ENCODE peak calls at places on chromosomes 7 and 10, in five cellular contexts. P, E, S, Y and N are unnamed samples.

GRCh38 chr10:58267713-58268453 is at the start of gene IPMK:
- DNase-seq in P (peak; percentile 79), E (peak; percentile 66), S (peak; percentile 91), Y (peak; percentile 84), N (peak; percentile 93)

GRCh38 chr7:115052706-115053105 is 130.8 kb downstream of the MDFIC start:
- DNase-seq in P (no peak), E (no peak), S (no peak), Y (no peak), N (no peak)

GRCh38 chr7:114414151-114415053 is at the start of gene FOXP2:
- DNase-seq in P (peak; percentile 48), E (no peak), S (no peak), Y (peak; percentile 3), N (no peak)

GRCh38 chr7:98963305-98963704 is 85.0 kb downstream of the TRRAP start:
- DNase-seq in P (no peak), E (no peak), S (no peak), Y (no peak), N (no peak)

GRCh38 chr7:152553671-152554317 is 118.0 kb upstream of the KMT2C start:
- DNase-seq in P (no peak), E (no peak), S (peak; percentile 73), Y (no peak), N (no peak)

GRCh38 chr10:108250954-108251620 is 1086.6 kb upstream of the SORCS1 start:
- DNase-seq in P (no peak), E (no peak), S (no peak), Y (no peak), N (no peak)

GRCh38 chr10:52561322-52561721 is 211.3 kb downstream of the MBL2 start:
- DNase-seq in P (no peak), E (no peak), S (no peak), Y (no peak), N (no peak)

GRCh38 chr7:2128601-2129375 is 104.0 kb downstream of the MAD1L1 start:
- DNase-seq in P (no peak), E (no peak), S (no peak), Y (no peak), N (no peak)

GRCh38 chr7:141744131-141744530 is 6.0 kb downstream of the SSBP1 start:
- DNase-seq in P (peak; percentile 6), E (no peak), S (no peak), Y (no peak), N (no peak)

GRCh38 chr7:51350195-51350896 is 33.7 kb upstream of the COBL start:
- DNase-seq in P (no peak), E (peak; percentile 10), S (no peak), Y (peak; percentile 33), N (no peak)

GRCh38 chr10:49113741-49114141 is 1.6 kb downstream of the VSTM4 start:
- DNase-seq in P (peak; percentile 47), E (no peak), S (no peak), Y (no peak), N (peak; percentile 27)

GRCh38 chr7:134948736-134949135 is 37.6 kb upstream of the AGBL3 start:
- DNase-seq in P (peak; percentile 37), E (no peak), S (no peak), Y (no peak), N (no peak)

GRCh38 chr7:50793947-50794570 is 11.4 kb upstream of the GRB10 start:
- DNase-seq in P (no peak), E (no peak), S (no peak), Y (no peak), N (no peak)

GRCh38 chr10:127399635-127400034 is 149.5 kb upstream of the NPS start:
- DNase-seq in P (no peak), E (no peak), S (no peak), Y (no peak), N (no peak)

GRCh38 chr10:397321-398068 is 262.2 kb downstream of the ZMYND11 start:
- DNase-seq in P (no peak), E (no peak), S (no peak), Y (no peak), N (no peak)

GRCh38 chr7:56493196-56493595 is 377.0 kb upstream of the NUPR2 start:
- DNase-seq in P (no peak), E (no peak), S (no peak), Y (no peak), N (no peak)

GRCh38 chr10:44974082-44974627 is 4.5 kb downstream of the DEPP1 start:
- DNase-seq in P (no peak), E (no peak), S (no peak), Y (no peak), N (no peak)

GRCh38 chr7:153258686-153259085 is 499.1 kb downstream of the ACTR3B start:
- DNase-seq in P (no peak), E (no peak), S (no peak), Y (no peak), N (no peak)

GRCh38 chr7:92833024-92833765 is 3.2 kb downstream of the CDK6 start:
- DNase-seq in P (peak; percentile 74), E (peak; percentile 58), S (peak; percentile 37), Y (peak; percentile 77), N (peak; percentile 95)

GRCh38 chr7:1668486-1668931 is 1.6 kb upstream of the ELFN1 start:
- DNase-seq in P (no peak), E (peak; percentile 46), S (no peak), Y (no peak), N (peak; percentile 66)

GRCh38 chr7:150955519-150956394 is 22.4 kb downstream of the KCNH2 start:
- DNase-seq in P (peak; percentile 15), E (no peak), S (peak; percentile 99), Y (no peak), N (no peak)

GRCh38 chr7:74429153-74429747 is 24.5 kb upstream of the GTF2IRD1 start:
- DNase-seq in P (peak; percentile 75), E (no peak), S (no peak), Y (no peak), N (peak; percentile 73)

GRCh38 chr10:112184052-112184371 is 447 bp upstream of the GPAM start:
- DNase-seq in P (no peak), E (no peak), S (no peak), Y (no peak), N (no peak)

GRCh38 chr10:16521311-16522016 is at the start of gene C1QL3:
- DNase-seq in P (peak; percentile 21), E (no peak), S (no peak), Y (no peak), N (no peak)

GRCh38 chr7:113197274-113197673 is 78.9 kb upstream of the SMIM30 start:
- DNase-seq in P (peak; percentile 91), E (no peak), S (no peak), Y (no peak), N (no peak)

GRCh38 chr7:24917510-24918239 is 62.3 kb downstream of the OSBPL3 start:
- DNase-seq in P (peak; percentile 90), E (no peak), S (no peak), Y (no peak), N (no peak)

GRCh38 chr10:14200645-14201534 is 129.8 kb downstream of the FRMD4A start:
- DNase-seq in P (peak; percentile 9), E (no peak), S (peak; percentile 24), Y (no peak), N (no peak)

GRCh38 chr10:87036623-87037022 is 16.5 kb downstream of the FAM25A start:
- DNase-seq in P (no peak), E (no peak), S (no peak), Y (no peak), N (no peak)

DNA sequence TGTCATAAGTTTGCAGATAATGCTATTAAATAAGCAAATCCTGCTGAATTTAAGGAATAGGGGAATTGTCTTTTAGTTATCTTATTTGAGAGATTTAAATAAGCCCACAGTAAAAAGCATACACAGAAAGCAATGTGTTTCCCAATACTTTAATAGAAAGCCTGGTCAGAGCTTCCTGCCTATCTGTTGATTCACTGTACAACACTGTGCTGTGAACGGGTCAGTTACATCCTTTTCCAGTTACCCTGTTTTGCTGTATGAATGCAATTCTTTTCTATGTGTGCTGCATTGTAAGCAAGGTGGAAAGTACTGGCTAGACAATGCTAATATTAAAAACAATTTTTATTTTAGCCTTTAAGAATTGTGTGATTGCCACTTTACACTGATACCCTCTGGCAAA is 81.2 kb downstream of the ANKRD7 start:
- DNase-seq in P (no peak), E (no peak), S (no peak), Y (no peak), N (no peak)
- TF ChIP-seq MAFK in P (no peak), E (no peak), S (no peak), Y (no peak), N (no peak)

GRCh38 chr10:71229726-71230655 is 17.6 kb downstream of the UNC5B start:
- DNase-seq in P (no peak), E (no peak), S (no peak), Y (no peak), N (no peak)
- TF ChIP-seq MAFK in P (no peak), E (no peak), S (no peak), Y (no peak), N (no peak)

DNA sequence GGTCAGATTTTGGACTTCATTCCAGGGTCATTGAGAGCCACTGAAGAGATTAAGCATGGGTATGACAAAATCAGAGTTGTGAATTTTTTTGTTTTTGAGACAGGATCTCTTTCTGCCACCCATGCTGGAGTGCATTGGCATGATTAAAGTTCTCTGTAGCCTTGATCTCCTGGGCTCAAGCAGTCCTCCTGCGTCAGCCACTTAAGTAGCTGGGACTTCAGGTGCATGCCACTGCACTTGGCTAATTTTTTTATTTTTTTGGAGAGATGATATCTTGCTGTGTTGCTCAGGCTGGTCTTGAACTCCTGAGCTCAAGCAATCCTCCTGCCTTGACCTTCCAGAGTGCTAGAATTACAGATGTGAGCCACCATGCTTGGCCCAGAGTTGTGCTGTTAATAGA is 52.5 kb upstream of the GLCCI1 start:
- DNase-seq in P (no peak), E (no peak), S (no peak), Y (no peak), N (no peak)
- TF ChIP-seq MAFK in P (no peak), E (no peak), S (no peak), Y (no peak), N (no peak)

GRCh38 chr10:89575037-89575436 is 39.6 kb upstream of the SLC16A12 start:
- DNase-seq in P (peak; percentile 17), E (no peak), S (no peak), Y (no peak), N (no peak)

GRCh38 chr10:89576696-89577095 is 41.3 kb upstream of the SLC16A12 start:
- DNase-seq in P (no peak), E (no peak), S (no peak), Y (no peak), N (no peak)

GRCh38 chr10:89580243-89580642 is 44.8 kb upstream of the SLC16A12 start:
- DNase-seq in P (no peak), E (no peak), S (no peak), Y (no peak), N (no peak)

GRCh38 chr10:89574348-89574747 is 39.0 kb upstream of the SLC16A12 start:
- DNase-seq in P (no peak), E (no peak), S (no peak), Y (peak; percentile 48), N (no peak)

GRCh38 chr10:89576022-89576421 is 40.6 kb upstream of the SLC16A12 start:
- DNase-seq in P (no peak), E (no peak), S (no peak), Y (no peak), N (no peak)
- TF ChIP-seq MAFK in P (no peak), E (no peak), S (no peak), Y (no peak), N (no peak)

GRCh38 chr10:77905086-77905735 is 21.3 kb downstream of the DLG5 start:
- DNase-seq in P (no peak), E (no peak), S (no peak), Y (no peak), N (no peak)
- TF ChIP-seq MAFK in P (no peak), E (no peak), S (no peak), Y (no peak), N (no peak)